ENCODE peak calls at places on chromosome 3, in seven cellular contexts. One of them, this sample, is unnamed.

GRCh38 chr3:13677272-13677671 is 128.3 kb downstream of the FBLN2 start:
- DNase-seq in esophagus squamous epithelium: no peak
- DNase-seq in HepG2: no peak
- DNase-seq in A549: no peak
- DNase-seq in body of pancreas: no peak
- DNase-seq in right lobe of liver: no peak
- DNase-seq in vagina: no peak
- DNase-seq in this sample: no peak

GRCh38 chr3:128486692-128487537 is 6.1 kb downstream of the GATA2 start:
- DNase-seq in esophagus squamous epithelium: no peak
- DNase-seq in HepG2: no peak
- DNase-seq in A549: peak; percentile 22
- DNase-seq in body of pancreas: peak; percentile 50
- DNase-seq in right lobe of liver: no peak
- DNase-seq in vagina: no peak
- DNase-seq in this sample: no peak

GRCh38 chr3:52221141-52221562 is 4.3 kb downstream of the TLR9 start:
- DNase-seq in esophagus squamous epithelium: no peak
- DNase-seq in HepG2: no peak
- DNase-seq in A549: no peak
- DNase-seq in body of pancreas: no peak
- DNase-seq in right lobe of liver: no peak
- DNase-seq in vagina: no peak
- DNase-seq in this sample: no peak

GRCh38 chr3:52454235-52454937 is 545 bp upstream of the TNNC1 start:
- DNase-seq in esophagus squamous epithelium: no peak
- DNase-seq in HepG2: no peak
- DNase-seq in A549: no peak
- DNase-seq in body of pancreas: peak; percentile 38
- DNase-seq in right lobe of liver: no peak
- DNase-seq in vagina: no peak
- DNase-seq in this sample: no peak

GRCh38 chr3:44065311-44065710 is 176.4 kb upstream of the TOPAZ1 start:
- DNase-seq in esophagus squamous epithelium: no peak
- DNase-seq in HepG2: no peak
- DNase-seq in A549: peak; percentile 21
- DNase-seq in body of pancreas: peak; percentile 41
- DNase-seq in right lobe of liver: peak; percentile 53
- DNase-seq in vagina: no peak
- DNase-seq in this sample: peak; percentile 81

GRCh38 chr3:157939166-157939565 is 167.1 kb downstream of the SHOX2 start:
- DNase-seq in esophagus squamous epithelium: no peak
- DNase-seq in HepG2: no peak
- DNase-seq in A549: no peak
- DNase-seq in body of pancreas: no peak
- DNase-seq in right lobe of liver: no peak
- DNase-seq in vagina: no peak
- DNase-seq in this sample: no peak

GRCh38 chr3:186979837-186980236 is 49.5 kb downstream of the ST6GAL1 start:
- DNase-seq in esophagus squamous epithelium: no peak
- DNase-seq in HepG2: no peak
- DNase-seq in A549: no peak
- DNase-seq in body of pancreas: no peak
- DNase-seq in right lobe of liver: no peak
- DNase-seq in vagina: no peak
- DNase-seq in this sample: no peak

GRCh38 chr3:4376499-4376898 is 73.3 kb downstream of the SETMAR start:
- DNase-seq in esophagus squamous epithelium: no peak
- DNase-seq in HepG2: no peak
- DNase-seq in A549: no peak
- DNase-seq in body of pancreas: no peak
- DNase-seq in right lobe of liver: no peak
- DNase-seq in vagina: no peak
- DNase-seq in this sample: no peak

GRCh38 chr3:184711366-184712247 is at the start of gene MAGEF1:
- DNase-seq in esophagus squamous epithelium: peak; percentile 26
- DNase-seq in HepG2: peak; percentile 79
- DNase-seq in A549: peak; percentile 85
- DNase-seq in body of pancreas: peak; percentile 90
- DNase-seq in right lobe of liver: peak; percentile 88
- DNase-seq in vagina: peak; percentile 85
- DNase-seq in this sample: peak; percentile 89

GRCh38 chr3:168981396-168981795 is 682.1 kb downstream of the MECOM start:
- DNase-seq in esophagus squamous epithelium: no peak
- DNase-seq in HepG2: no peak
- DNase-seq in A549: no peak
- DNase-seq in body of pancreas: no peak
- DNase-seq in right lobe of liver: no peak
- DNase-seq in vagina: no peak
- DNase-seq in this sample: no peak

GRCh38 chr3:142057331-142057725 is 92.0 kb downstream of the TFDP2 start:
- DNase-seq in esophagus squamous epithelium: no peak
- DNase-seq in HepG2: no peak
- DNase-seq in A549: no peak
- DNase-seq in body of pancreas: no peak
- DNase-seq in right lobe of liver: no peak
- DNase-seq in vagina: no peak
- DNase-seq in this sample: no peak

GRCh38 chr3:33644598-33644997 is 73.5 kb downstream of the CLASP2 start:
- DNase-seq in esophagus squamous epithelium: no peak
- DNase-seq in HepG2: no peak
- DNase-seq in A549: no peak
- DNase-seq in body of pancreas: no peak
- DNase-seq in right lobe of liver: no peak
- DNase-seq in vagina: no peak
- DNase-seq in this sample: no peak

GRCh38 chr3:56677286-56677685 is 5.8 kb downstream of the TASOR start:
- DNase-seq in esophagus squamous epithelium: no peak
- DNase-seq in HepG2: no peak
- DNase-seq in A549: no peak
- DNase-seq in body of pancreas: no peak
- DNase-seq in right lobe of liver: no peak
- DNase-seq in vagina: no peak
- DNase-seq in this sample: no peak
- TF ChIP-seq POLR2A in esophagus squamous epithelium: no peak
- TF ChIP-seq POLR2A in HepG2: no peak
- TF ChIP-seq POLR2A in A549: no peak
- TF ChIP-seq POLR2A in body of pancreas: no peak
- TF ChIP-seq POLR2A in right lobe of liver: no peak
- TF ChIP-seq POLR2A in vagina: no peak
- TF ChIP-seq POLR2A in this sample: no peak

GRCh38 chr3:197298858-197299854 is 744 bp upstream of the DLG1 start:
- DNase-seq in esophagus squamous epithelium: no peak
- DNase-seq in HepG2: peak; percentile 49
- DNase-seq in A549: peak; percentile 40
- DNase-seq in body of pancreas: peak; percentile 62
- DNase-seq in right lobe of liver: peak; percentile 76
- DNase-seq in vagina: no peak
- DNase-seq in this sample: peak; percentile 72
- TF ChIP-seq POLR2A in esophagus squamous epithelium: peak; percentile 24
- TF ChIP-seq POLR2A in HepG2: no peak
- TF ChIP-seq POLR2A in A549: peak; percentile 10
- TF ChIP-seq POLR2A in body of pancreas: no peak
- TF ChIP-seq POLR2A in right lobe of liver: peak; percentile 50
- TF ChIP-seq POLR2A in vagina: no peak
- TF ChIP-seq POLR2A in this sample: peak; percentile 37

DNA sequence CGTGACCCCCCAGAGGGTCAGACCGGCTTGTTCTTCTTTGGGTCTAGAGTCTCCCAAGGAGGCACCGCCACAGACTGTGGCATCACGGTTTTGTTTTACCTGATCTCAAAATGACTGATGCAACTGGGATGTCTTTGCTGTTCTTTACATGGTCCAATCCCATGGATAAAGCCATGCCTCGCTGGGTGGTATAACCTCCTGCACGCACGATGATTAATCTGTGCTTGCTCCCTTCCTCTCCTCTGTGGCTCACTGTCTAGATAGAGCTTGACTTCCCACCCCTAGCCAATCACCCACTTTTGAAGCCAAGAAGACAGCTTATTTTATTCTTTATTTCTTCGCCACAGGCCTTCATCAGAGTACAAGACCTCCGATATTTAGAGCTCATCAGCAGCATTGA is 36.6 kb upstream of the RHO start:
- DNase-seq in esophagus squamous epithelium: no peak
- DNase-seq in HepG2: no peak
- DNase-seq in A549: no peak
- DNase-seq in body of pancreas: no peak
- DNase-seq in right lobe of liver: no peak
- DNase-seq in vagina: no peak
- DNase-seq in this sample: no peak
- TF ChIP-seq POLR2A in esophagus squamous epithelium: no peak
- TF ChIP-seq POLR2A in HepG2: no peak
- TF ChIP-seq POLR2A in A549: no peak
- TF ChIP-seq POLR2A in body of pancreas: no peak
- TF ChIP-seq POLR2A in right lobe of liver: no peak
- TF ChIP-seq POLR2A in vagina: no peak
- TF ChIP-seq POLR2A in this sample: no peak

DNA sequence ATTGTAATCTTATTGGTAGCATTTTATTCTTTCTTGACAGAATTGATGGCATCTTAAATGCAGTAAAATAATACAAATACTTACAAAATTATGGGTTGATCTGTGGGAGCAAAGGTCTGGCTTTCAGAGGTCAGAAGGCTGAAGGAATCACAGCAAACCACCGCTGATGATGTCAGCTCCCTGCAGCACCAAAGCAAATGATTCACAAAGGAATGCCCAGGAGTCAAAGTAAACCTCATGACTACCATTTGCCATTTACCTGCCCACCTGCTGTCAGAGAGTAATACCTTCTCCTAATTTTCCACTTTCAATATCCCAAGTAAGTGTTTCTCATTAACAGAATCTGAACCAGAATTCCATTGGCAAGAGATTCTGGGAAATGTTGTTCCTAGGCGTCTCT is 46.1 kb downstream of the CPA3 start:
- DNase-seq in esophagus squamous epithelium: no peak
- DNase-seq in HepG2: no peak
- DNase-seq in A549: no peak
- DNase-seq in body of pancreas: no peak
- DNase-seq in right lobe of liver: no peak
- DNase-seq in vagina: no peak
- DNase-seq in this sample: no peak
- TF ChIP-seq POLR2A in esophagus squamous epithelium: no peak
- TF ChIP-seq POLR2A in HepG2: no peak
- TF ChIP-seq POLR2A in A549: no peak
- TF ChIP-seq POLR2A in body of pancreas: no peak
- TF ChIP-seq POLR2A in right lobe of liver: no peak
- TF ChIP-seq POLR2A in vagina: no peak
- TF ChIP-seq POLR2A in this sample: no peak

GRCh38 chr3:50503504-50503903 is at the start of gene CACNA2D2:
- DNase-seq in esophagus squamous epithelium: no peak
- DNase-seq in HepG2: no peak
- DNase-seq in A549: peak; percentile 25
- DNase-seq in body of pancreas: peak; percentile 81
- DNase-seq in right lobe of liver: peak; percentile 60
- DNase-seq in vagina: no peak
- DNase-seq in this sample: peak; percentile 70
- TF ChIP-seq POLR2A in esophagus squamous epithelium: peak; percentile 19
- TF ChIP-seq POLR2A in HepG2: no peak
- TF ChIP-seq POLR2A in A549: peak; percentile 52
- TF ChIP-seq POLR2A in body of pancreas: no peak
- TF ChIP-seq POLR2A in right lobe of liver: peak; percentile 29
- TF ChIP-seq POLR2A in vagina: peak; percentile 21
- TF ChIP-seq POLR2A in this sample: no peak

GRCh38 chr3:170811928-170812591 is 57.9 kb downstream of the RPL22L1 start:
- DNase-seq in esophagus squamous epithelium: no peak
- DNase-seq in HepG2: peak; percentile 78
- DNase-seq in A549: peak; percentile 67
- DNase-seq in body of pancreas: peak; percentile 81
- DNase-seq in right lobe of liver: peak; percentile 64
- DNase-seq in vagina: no peak
- DNase-seq in this sample: peak; percentile 68
- TF ChIP-seq POLR2A in esophagus squamous epithelium: no peak
- TF ChIP-seq POLR2A in HepG2: no peak
- TF ChIP-seq POLR2A in A549: no peak
- TF ChIP-seq POLR2A in body of pancreas: no peak
- TF ChIP-seq POLR2A in right lobe of liver: no peak
- TF ChIP-seq POLR2A in vagina: no peak
- TF ChIP-seq POLR2A in this sample: no peak